ENCODE peak calls at places on chromosomes 1 and 21, in eight cellular contexts. E is amniotic epithelial cell, J is EL, K is retina, W is RCC 7860, D is HuH-7.5, R is fibroblast of mammary gland, U is HFF-Myc. Y is an unnamed sample.

GRCh38 chr21:17512245-17513213 is at the start of gene CXADR:
- DNase-seq in E (peak), J (peak), K (peak), W (no peak), D (peak), R (no peak), U (no peak), Y (peak)

GRCh38 chr1:8671313-8671917 is 146.0 kb downstream of the RERE start:
- DNase-seq in E (peak), J (peak), K (no peak), W (peak), D (no peak), R (peak), U (no peak), Y (no peak)

GRCh38 chr1:83508485-83509151 is 490.3 kb downstream of the TTLL7 start:
- DNase-seq in E (no peak), J (peak), K (no peak), W (no peak), D (no peak), R (peak), U (peak), Y (no peak)

GRCh38 chr1:211574705-211575104 is 4.3 kb downstream of the SLC30A1 start:
- DNase-seq in E (no peak), J (peak), K (no peak), W (no peak), D (no peak), R (peak), U (no peak), Y (no peak)

GRCh38 chr21:16797530-16797929 is 715.3 kb upstream of the CXADR start:
- DNase-seq in E (no peak), J (no peak), K (no peak), W (no peak), D (no peak), R (no peak), U (no peak), Y (no peak)

GRCh38 chr1:183278736-183279591 is 92.9 kb downstream of the LAMC2 start:
- DNase-seq in E (peak), J (peak), K (peak), W (no peak), D (no peak), R (peak), U (no peak), Y (no peak)

GRCh38 chr1:25046194-25046532 is 116.1 kb upstream of the RUNX3 start:
- DNase-seq in E (no peak), J (no peak), K (no peak), W (no peak), D (no peak), R (no peak), U (no peak), Y (no peak)

GRCh38 chr1:114181356-114181755 is 27.7 kb upstream of the SYT6 start:
- DNase-seq in E (no peak), J (no peak), K (no peak), W (no peak), D (no peak), R (no peak), U (no peak), Y (no peak)

GRCh38 chr1:42765832-42766722 is 751 bp downstream of the P3H1 start:
- DNase-seq in E (peak), J (peak), K (peak), W (peak), D (peak), R (peak), U (peak), Y (no peak)

GRCh38 chr1:51044834-51045233 is 57.2 kb upstream of the C1orf185 start:
- DNase-seq in E (peak), J (peak), K (no peak), W (no peak), D (no peak), R (peak), U (no peak), Y (no peak)

GRCh38 chr1:151398691-151399065 is 695 bp upstream of the PSMB4 start:
- DNase-seq in E (no peak), J (no peak), K (peak), W (no peak), D (no peak), R (no peak), U (no peak), Y (no peak)

GRCh38 chr1:248841702-248842395 is 3.8 kb downstream of the ZNF672 start:
- DNase-seq in E (peak), J (peak), K (peak), W (no peak), D (no peak), R (peak), U (no peak), Y (no peak)

GRCh38 chr1:218748071-218748470 is 402.9 kb downstream of the TGFB2 start:
- DNase-seq in E (peak), J (no peak), K (no peak), W (no peak), D (no peak), R (peak), U (no peak), Y (no peak)

GRCh38 chr1:49045371-49045770 is 268.7 kb upstream of the BEND5 start:
- DNase-seq in E (no peak), J (no peak), K (no peak), W (no peak), D (no peak), R (no peak), U (no peak), Y (no peak)

GRCh38 chr1:247360991-247361721 is 29.5 kb upstream of the ZNF496 start:
- DNase-seq in E (peak), J (no peak), K (peak), W (no peak), D (no peak), R (peak), U (no peak), Y (peak)

GRCh38 chr1:93753766-93754763 is 72.4 kb upstream of the BCAR3 start:
- DNase-seq in E (peak), J (peak), K (no peak), W (peak), D (no peak), R (peak), U (peak), Y (no peak)

GRCh38 chr1:56577859-56578663 is 1.3 kb downstream of the PLPP3 start:
- DNase-seq in E (peak), J (peak), K (peak), W (no peak), D (peak), R (peak), U (no peak), Y (peak)

GRCh38 chr1:230167419-230167852 is 100.4 kb downstream of the GALNT2 start:
- DNase-seq in E (peak), J (peak), K (peak), W (peak), D (peak), R (peak), U (peak), Y (no peak)

GRCh38 chr1:112841825-112842224 is 114.2 kb downstream of the SLC16A1 start:
- DNase-seq in E (no peak), J (no peak), K (no peak), W (no peak), D (no peak), R (no peak), U (no peak), Y (no peak)

GRCh38 chr1:58908539-58909161 is 124.8 kb upstream of the JUN start:
- DNase-seq in E (no peak), J (peak), K (no peak), W (no peak), D (no peak), R (peak), U (no peak), Y (no peak)

GRCh38 chr1:14486401-14487110 is 111.9 kb upstream of the KAZN start:
- DNase-seq in E (peak), J (peak), K (no peak), W (peak), D (no peak), R (peak), U (no peak), Y (no peak)

GRCh38 chr1:118077331-118078055 is 107.5 kb downstream of the SPAG17 start:
- DNase-seq in E (peak), J (peak), K (no peak), W (peak), D (no peak), R (peak), U (no peak), Y (no peak)

GRCh38 chr1:7564097-7564496 is 207.0 kb upstream of the VAMP3 start:
- DNase-seq in E (no peak), J (no peak), K (no peak), W (no peak), D (no peak), R (no peak), U (no peak), Y (peak)

GRCh38 chr1:3257788-3258187 is 188.8 kb downstream of the PRDM16 start:
- DNase-seq in E (no peak), J (no peak), K (no peak), W (no peak), D (no peak), R (no peak), U (no peak), Y (no peak)